ENCODE peak calls at places on chromosomes 3 and 15, in nine cellular contexts. One of them, this sample, is unnamed.

GRCh38 chr3:127485396-127486170 is 105.0 kb downstream of the TPRA1 start:
- DNase-seq in hepatocyte: no peak
- DNase-seq in T-helper 17 cell: no peak
- DNase-seq in NCI-H774: no peak
- DNase-seq in renal cortical epithelial cell: no peak
- DNase-seq in nephron progenitor cell: no peak
- DNase-seq in hepatic stellate cell: no peak
- DNase-seq in activated effector memory CD4-positive, alpha-beta T cell treated with Interleukin-2 at 50 U/mL for 16 hours: no peak
- DNase-seq in M059J: peak
- DNase-seq in this sample: no peak

GRCh38 chr15:33874156-33874555 is 94.1 kb upstream of the CHRM5 start:
- DNase-seq in hepatocyte: no peak
- DNase-seq in T-helper 17 cell: no peak
- DNase-seq in NCI-H774: no peak
- DNase-seq in renal cortical epithelial cell: no peak
- DNase-seq in nephron progenitor cell: no peak
- DNase-seq in hepatic stellate cell: no peak
- DNase-seq in activated effector memory CD4-positive, alpha-beta T cell treated with Interleukin-2 at 50 U/mL for 16 hours: no peak
- DNase-seq in M059J: no peak
- DNase-seq in this sample: no peak

GRCh38 chr3:192128922-192129321 is 598.4 kb downstream of the FGF12 start:
- DNase-seq in hepatocyte: peak
- DNase-seq in T-helper 17 cell: no peak
- DNase-seq in NCI-H774: peak
- DNase-seq in renal cortical epithelial cell: no peak
- DNase-seq in nephron progenitor cell: no peak
- DNase-seq in hepatic stellate cell: no peak
- DNase-seq in activated effector memory CD4-positive, alpha-beta T cell treated with Interleukin-2 at 50 U/mL for 16 hours: no peak
- DNase-seq in M059J: no peak
- DNase-seq in this sample: peak

GRCh38 chr3:184381261-184382224 is 1.7 kb downstream of the CHRD start:
- DNase-seq in hepatocyte: no peak
- DNase-seq in T-helper 17 cell: no peak
- DNase-seq in NCI-H774: no peak
- DNase-seq in renal cortical epithelial cell: no peak
- DNase-seq in nephron progenitor cell: peak
- DNase-seq in hepatic stellate cell: peak
- DNase-seq in activated effector memory CD4-positive, alpha-beta T cell treated with Interleukin-2 at 50 U/mL for 16 hours: no peak
- DNase-seq in M059J: no peak
- DNase-seq in this sample: no peak

GRCh38 chr15:79676621-79677020 is 220.2 kb downstream of the MTHFS start:
- DNase-seq in hepatocyte: no peak
- DNase-seq in T-helper 17 cell: no peak
- DNase-seq in NCI-H774: no peak
- DNase-seq in renal cortical epithelial cell: peak
- DNase-seq in nephron progenitor cell: no peak
- DNase-seq in hepatic stellate cell: no peak
- DNase-seq in activated effector memory CD4-positive, alpha-beta T cell treated with Interleukin-2 at 50 U/mL for 16 hours: no peak
- DNase-seq in M059J: no peak
- DNase-seq in this sample: no peak

GRCh38 chr3:110265302-110265701 is 806.3 kb upstream of the NECTIN3 start:
- DNase-seq in hepatocyte: no peak
- DNase-seq in T-helper 17 cell: no peak
- DNase-seq in NCI-H774: no peak
- DNase-seq in renal cortical epithelial cell: no peak
- DNase-seq in nephron progenitor cell: no peak
- DNase-seq in hepatic stellate cell: no peak
- DNase-seq in activated effector memory CD4-positive, alpha-beta T cell treated with Interleukin-2 at 50 U/mL for 16 hours: no peak
- DNase-seq in M059J: no peak
- DNase-seq in this sample: no peak

GRCh38 chr15:88219623-88220022 is 36.9 kb downstream of the NTRK3 start:
- DNase-seq in hepatocyte: no peak
- DNase-seq in T-helper 17 cell: no peak
- DNase-seq in NCI-H774: no peak
- DNase-seq in renal cortical epithelial cell: no peak
- DNase-seq in nephron progenitor cell: no peak
- DNase-seq in hepatic stellate cell: no peak
- DNase-seq in activated effector memory CD4-positive, alpha-beta T cell treated with Interleukin-2 at 50 U/mL for 16 hours: no peak
- DNase-seq in M059J: no peak
- DNase-seq in this sample: no peak

GRCh38 chr3:167913218-167913902 is 177.8 kb downstream of the SERPINI1 start:
- DNase-seq in hepatocyte: peak
- DNase-seq in T-helper 17 cell: no peak
- DNase-seq in NCI-H774: no peak
- DNase-seq in renal cortical epithelial cell: peak
- DNase-seq in nephron progenitor cell: peak
- DNase-seq in hepatic stellate cell: peak
- DNase-seq in activated effector memory CD4-positive, alpha-beta T cell treated with Interleukin-2 at 50 U/mL for 16 hours: no peak
- DNase-seq in M059J: peak
- DNase-seq in this sample: no peak

GRCh38 chr15:92449476-92449875 is 55.8 kb downstream of the ST8SIA2 start:
- DNase-seq in hepatocyte: no peak
- DNase-seq in T-helper 17 cell: no peak
- DNase-seq in NCI-H774: no peak
- DNase-seq in renal cortical epithelial cell: peak
- DNase-seq in nephron progenitor cell: no peak
- DNase-seq in hepatic stellate cell: no peak
- DNase-seq in activated effector memory CD4-positive, alpha-beta T cell treated with Interleukin-2 at 50 U/mL for 16 hours: no peak
- DNase-seq in M059J: peak
- DNase-seq in this sample: no peak

GRCh38 chr15:25508369-25509002 is 69.7 kb upstream of the UBE3A start:
- DNase-seq in hepatocyte: peak
- DNase-seq in T-helper 17 cell: no peak
- DNase-seq in NCI-H774: no peak
- DNase-seq in renal cortical epithelial cell: peak
- DNase-seq in nephron progenitor cell: peak
- DNase-seq in hepatic stellate cell: peak
- DNase-seq in activated effector memory CD4-positive, alpha-beta T cell treated with Interleukin-2 at 50 U/mL for 16 hours: no peak
- DNase-seq in M059J: no peak
- DNase-seq in this sample: no peak

GRCh38 chr3:184320099-184320445 is 5.7 kb downstream of the EIF4G1 start:
- DNase-seq in hepatocyte: peak
- DNase-seq in T-helper 17 cell: no peak
- DNase-seq in NCI-H774: peak
- DNase-seq in renal cortical epithelial cell: peak
- DNase-seq in nephron progenitor cell: no peak
- DNase-seq in hepatic stellate cell: peak
- DNase-seq in activated effector memory CD4-positive, alpha-beta T cell treated with Interleukin-2 at 50 U/mL for 16 hours: peak
- DNase-seq in M059J: peak
- DNase-seq in this sample: no peak

GRCh38 chr3:183161552-183162345 is 785 bp downstream of the LAMP3 start:
- DNase-seq in hepatocyte: peak
- DNase-seq in T-helper 17 cell: no peak
- DNase-seq in NCI-H774: no peak
- DNase-seq in renal cortical epithelial cell: peak
- DNase-seq in nephron progenitor cell: peak
- DNase-seq in hepatic stellate cell: no peak
- DNase-seq in activated effector memory CD4-positive, alpha-beta T cell treated with Interleukin-2 at 50 U/mL for 16 hours: no peak
- DNase-seq in M059J: no peak
- DNase-seq in this sample: no peak

GRCh38 chr3:166478356-166478755 is 641.1 kb upstream of the BCHE start:
- DNase-seq in hepatocyte: no peak
- DNase-seq in T-helper 17 cell: no peak
- DNase-seq in NCI-H774: no peak
- DNase-seq in renal cortical epithelial cell: no peak
- DNase-seq in nephron progenitor cell: no peak
- DNase-seq in hepatic stellate cell: no peak
- DNase-seq in activated effector memory CD4-positive, alpha-beta T cell treated with Interleukin-2 at 50 U/mL for 16 hours: no peak
- DNase-seq in M059J: no peak
- DNase-seq in this sample: no peak

GRCh38 chr15:40108061-40108854 is 421 bp downstream of the BMF start:
- DNase-seq in hepatocyte: peak
- DNase-seq in T-helper 17 cell: no peak
- DNase-seq in NCI-H774: no peak
- DNase-seq in renal cortical epithelial cell: no peak
- DNase-seq in nephron progenitor cell: peak
- DNase-seq in hepatic stellate cell: peak
- DNase-seq in activated effector memory CD4-positive, alpha-beta T cell treated with Interleukin-2 at 50 U/mL for 16 hours: no peak
- DNase-seq in M059J: peak
- DNase-seq in this sample: no peak

GRCh38 chr3:16790432-16791379 is 94.0 kb upstream of the PLCL2 start:
- DNase-seq in hepatocyte: no peak
- DNase-seq in T-helper 17 cell: no peak
- DNase-seq in NCI-H774: no peak
- DNase-seq in renal cortical epithelial cell: no peak
- DNase-seq in nephron progenitor cell: no peak
- DNase-seq in hepatic stellate cell: no peak
- DNase-seq in activated effector memory CD4-positive, alpha-beta T cell treated with Interleukin-2 at 50 U/mL for 16 hours: no peak
- DNase-seq in M059J: peak
- DNase-seq in this sample: no peak

GRCh38 chr3:123803521-123803920 is 80.6 kb downstream of the MYLK start:
- DNase-seq in hepatocyte: no peak
- DNase-seq in T-helper 17 cell: no peak
- DNase-seq in NCI-H774: no peak
- DNase-seq in renal cortical epithelial cell: no peak
- DNase-seq in nephron progenitor cell: no peak
- DNase-seq in hepatic stellate cell: no peak
- DNase-seq in activated effector memory CD4-positive, alpha-beta T cell treated with Interleukin-2 at 50 U/mL for 16 hours: no peak
- DNase-seq in M059J: no peak
- DNase-seq in this sample: no peak

GRCh38 chr3:18237251-18238005 is 187.7 kb downstream of the SATB1 start:
- DNase-seq in hepatocyte: no peak
- DNase-seq in T-helper 17 cell: no peak
- DNase-seq in NCI-H774: peak
- DNase-seq in renal cortical epithelial cell: peak
- DNase-seq in nephron progenitor cell: no peak
- DNase-seq in hepatic stellate cell: no peak
- DNase-seq in activated effector memory CD4-positive, alpha-beta T cell treated with Interleukin-2 at 50 U/mL for 16 hours: no peak
- DNase-seq in M059J: peak
- DNase-seq in this sample: no peak

GRCh38 chr15:71385469-71385868 is 270.2 kb downstream of the THSD4 start:
- DNase-seq in hepatocyte: no peak
- DNase-seq in T-helper 17 cell: no peak
- DNase-seq in NCI-H774: peak
- DNase-seq in renal cortical epithelial cell: no peak
- DNase-seq in nephron progenitor cell: no peak
- DNase-seq in hepatic stellate cell: no peak
- DNase-seq in activated effector memory CD4-positive, alpha-beta T cell treated with Interleukin-2 at 50 U/mL for 16 hours: no peak
- DNase-seq in M059J: no peak
- DNase-seq in this sample: no peak

GRCh38 chr15:88727439-88727838 is 75.8 kb upstream of the ACAN start:
- DNase-seq in hepatocyte: no peak
- DNase-seq in T-helper 17 cell: no peak
- DNase-seq in NCI-H774: no peak
- DNase-seq in renal cortical epithelial cell: no peak
- DNase-seq in nephron progenitor cell: no peak
- DNase-seq in hepatic stellate cell: no peak
- DNase-seq in activated effector memory CD4-positive, alpha-beta T cell treated with Interleukin-2 at 50 U/mL for 16 hours: no peak
- DNase-seq in M059J: peak
- DNase-seq in this sample: no peak

GRCh38 chr15:80823120-80823519 is 44.0 kb downstream of the CEMIP start:
- DNase-seq in hepatocyte: no peak
- DNase-seq in T-helper 17 cell: no peak
- DNase-seq in NCI-H774: no peak
- DNase-seq in renal cortical epithelial cell: no peak
- DNase-seq in nephron progenitor cell: no peak
- DNase-seq in hepatic stellate cell: no peak
- DNase-seq in activated effector memory CD4-positive, alpha-beta T cell treated with Interleukin-2 at 50 U/mL for 16 hours: no peak
- DNase-seq in M059J: no peak
- DNase-seq in this sample: no peak

GRCh38 chr15:48798319-48798718 is 12.6 kb downstream of the CEP152 start:
- DNase-seq in hepatocyte: no peak
- DNase-seq in T-helper 17 cell: no peak
- DNase-seq in NCI-H774: no peak
- DNase-seq in renal cortical epithelial cell: no peak
- DNase-seq in nephron progenitor cell: no peak
- DNase-seq in hepatic stellate cell: no peak
- DNase-seq in activated effector memory CD4-positive, alpha-beta T cell treated with Interleukin-2 at 50 U/mL for 16 hours: no peak
- DNase-seq in M059J: no peak
- DNase-seq in this sample: peak

GRCh38 chr3:124157000-124157712 is 165.2 kb upstream of the ROPN1 start:
- DNase-seq in hepatocyte: no peak
- DNase-seq in T-helper 17 cell: no peak
- DNase-seq in NCI-H774: no peak
- DNase-seq in renal cortical epithelial cell: no peak
- DNase-seq in nephron progenitor cell: no peak
- DNase-seq in hepatic stellate cell: no peak
- DNase-seq in activated effector memory CD4-positive, alpha-beta T cell treated with Interleukin-2 at 50 U/mL for 16 hours: no peak
- DNase-seq in M059J: no peak
- DNase-seq in this sample: no peak

GRCh38 chr3:194872669-194872977 is 186.9 kb downstream of the FAM43A start:
- DNase-seq in hepatocyte: no peak
- DNase-seq in T-helper 17 cell: no peak
- DNase-seq in NCI-H774: no peak
- DNase-seq in renal cortical epithelial cell: peak
- DNase-seq in nephron progenitor cell: no peak
- DNase-seq in hepatic stellate cell: peak
- DNase-seq in activated effector memory CD4-positive, alpha-beta T cell treated with Interleukin-2 at 50 U/mL for 16 hours: no peak
- DNase-seq in M059J: peak
- DNase-seq in this sample: no peak

GRCh38 chr3:73419179-73419803 is 205.4 kb downstream of the PDZRN3 start:
- DNase-seq in hepatocyte: peak
- DNase-seq in T-helper 17 cell: no peak
- DNase-seq in NCI-H774: no peak
- DNase-seq in renal cortical epithelial cell: no peak
- DNase-seq in nephron progenitor cell: no peak
- DNase-seq in hepatic stellate cell: no peak
- DNase-seq in activated effector memory CD4-positive, alpha-beta T cell treated with Interleukin-2 at 50 U/mL for 16 hours: no peak
- DNase-seq in M059J: no peak
- DNase-seq in this sample: no peak

GRCh38 chr15:57591822-57592367 is at the start of gene MYZAP:
- DNase-seq in hepatocyte: peak
- DNase-seq in T-helper 17 cell: peak
- DNase-seq in NCI-H774: peak
- DNase-seq in renal cortical epithelial cell: no peak
- DNase-seq in nephron progenitor cell: peak
- DNase-seq in hepatic stellate cell: peak
- DNase-seq in activated effector memory CD4-positive, alpha-beta T cell treated with Interleukin-2 at 50 U/mL for 16 hours: peak
- DNase-seq in M059J: peak
- DNase-seq in this sample: no peak

GRCh38 chr15:40755821-40756220 is 767 bp upstream of the RMDN3 start:
- DNase-seq in hepatocyte: no peak
- DNase-seq in T-helper 17 cell: no peak
- DNase-seq in NCI-H774: no peak
- DNase-seq in renal cortical epithelial cell: no peak
- DNase-seq in nephron progenitor cell: no peak
- DNase-seq in hepatic stellate cell: no peak
- DNase-seq in activated effector memory CD4-positive, alpha-beta T cell treated with Interleukin-2 at 50 U/mL for 16 hours: no peak
- DNase-seq in M059J: no peak
- DNase-seq in this sample: no peak

GRCh38 chr3:133469140-133469731 is 69.4 kb downstream of the BFSP2 start:
- DNase-seq in hepatocyte: no peak
- DNase-seq in T-helper 17 cell: no peak
- DNase-seq in NCI-H774: no peak
- DNase-seq in renal cortical epithelial cell: peak
- DNase-seq in nephron progenitor cell: no peak
- DNase-seq in hepatic stellate cell: peak
- DNase-seq in activated effector memory CD4-positive, alpha-beta T cell treated with Interleukin-2 at 50 U/mL for 16 hours: no peak
- DNase-seq in M059J: no peak
- DNase-seq in this sample: no peak

GRCh38 chr15:79209690-79210089 is 72.8 kb upstream of the ANKRD34C start:
- DNase-seq in hepatocyte: peak
- DNase-seq in T-helper 17 cell: no peak
- DNase-seq in NCI-H774: no peak
- DNase-seq in renal cortical epithelial cell: no peak
- DNase-seq in nephron progenitor cell: peak
- DNase-seq in hepatic stellate cell: no peak
- DNase-seq in activated effector memory CD4-positive, alpha-beta T cell treated with Interleukin-2 at 50 U/mL for 16 hours: no peak
- DNase-seq in M059J: no peak
- DNase-seq in this sample: no peak

GRCh38 chr3:184868477-184868876 is 56.5 kb downstream of the VPS8 start:
- DNase-seq in hepatocyte: no peak
- DNase-seq in T-helper 17 cell: no peak
- DNase-seq in NCI-H774: no peak
- DNase-seq in renal cortical epithelial cell: no peak
- DNase-seq in nephron progenitor cell: no peak
- DNase-seq in hepatic stellate cell: no peak
- DNase-seq in activated effector memory CD4-positive, alpha-beta T cell treated with Interleukin-2 at 50 U/mL for 16 hours: no peak
- DNase-seq in M059J: no peak
- DNase-seq in this sample: no peak

GRCh38 chr15:63010920-63011693 is 31.4 kb upstream of the TPM1 start:
- DNase-seq in hepatocyte: no peak
- DNase-seq in T-helper 17 cell: no peak
- DNase-seq in NCI-H774: no peak
- DNase-seq in renal cortical epithelial cell: no peak
- DNase-seq in nephron progenitor cell: no peak
- DNase-seq in hepatic stellate cell: no peak
- DNase-seq in activated effector memory CD4-positive, alpha-beta T cell treated with Interleukin-2 at 50 U/mL for 16 hours: no peak
- DNase-seq in M059J: no peak
- DNase-seq in this sample: no peak

GRCh38 chr15:95557226-95558046 is 773.1 kb upstream of the NR2F2 start:
- DNase-seq in hepatocyte: peak
- DNase-seq in T-helper 17 cell: no peak
- DNase-seq in NCI-H774: no peak
- DNase-seq in renal cortical epithelial cell: peak
- DNase-seq in nephron progenitor cell: peak
- DNase-seq in hepatic stellate cell: peak
- DNase-seq in activated effector memory CD4-positive, alpha-beta T cell treated with Interleukin-2 at 50 U/mL for 16 hours: no peak
- DNase-seq in M059J: peak
- DNase-seq in this sample: no peak

This sample was measured in NCI-H2081 treated with DMSO at 0.1 percent for 48 hours.